ENCODE peak calls at places on chromosomes 6 and 20, in ten cellular contexts. One of them, this sample, is unnamed.

GRCh38 chr6:68638225-68638900 is 3.3 kb downstream of the ADGRB3 start:
- DNase-seq in lower lobe of right lung: no peak
- DNase-seq in coronary artery: no peak
- DNase-seq in progenitor cell of endocrine pancreas: no peak
- DNase-seq in fibroblast of mammary gland: peak; percentile 54
- DNase-seq in fibroblast of lung: peak; percentile 27
- DNase-seq in HFFc6: no peak
- DNase-seq in GM20000: peak; percentile 57
- DNase-seq in astrocyte of the cerebellum: peak; percentile 49
- DNase-seq in foreskin fibroblast: peak; percentile 74
- DNase-seq in this sample: no peak

GRCh38 chr6:104789770-104790190 is 69.9 kb downstream of the HACE1 start:
- DNase-seq in progenitor cell of endocrine pancreas: no peak
- DNase-seq in coronary artery: no peak
- DNase-seq in fibroblast of mammary gland: peak; percentile 46
- DNase-seq in lower lobe of right lung: no peak
- DNase-seq in fibroblast of lung: peak; percentile 78
- DNase-seq in astrocyte of the cerebellum: peak; percentile 39
- DNase-seq in foreskin fibroblast: peak; percentile 60
- DNase-seq in GM20000: peak; percentile 19
- DNase-seq in HFFc6: peak; percentile 45
- DNase-seq in this sample: no peak

GRCh38 chr20:51340451-51340840 is 202.1 kb downstream of the NFATC2 start:
- DNase-seq in astrocyte of the cerebellum: no peak
- DNase-seq in HFFc6: no peak
- DNase-seq in foreskin fibroblast: no peak
- DNase-seq in fibroblast of mammary gland: no peak
- DNase-seq in GM20000: no peak
- DNase-seq in lower lobe of right lung: no peak
- DNase-seq in coronary artery: no peak
- DNase-seq in fibroblast of lung: no peak
- DNase-seq in progenitor cell of endocrine pancreas: no peak
- DNase-seq in this sample: no peak

GRCh38 chr6:53828971-53829697 is 34.3 kb downstream of the LRRC1 start:
- DNase-seq in GM20000: no peak
- DNase-seq in coronary artery: no peak
- DNase-seq in astrocyte of the cerebellum: no peak
- DNase-seq in fibroblast of mammary gland: no peak
- DNase-seq in progenitor cell of endocrine pancreas: no peak
- DNase-seq in HFFc6: no peak
- DNase-seq in lower lobe of right lung: no peak
- DNase-seq in foreskin fibroblast: no peak
- DNase-seq in fibroblast of lung: no peak
- DNase-seq in this sample: no peak

GRCh38 chr20:2652724-2653510 is 485 bp downstream of the NOP56 start:
- DNase-seq in coronary artery: no peak
- DNase-seq in fibroblast of lung: no peak
- DNase-seq in foreskin fibroblast: peak; percentile 51
- DNase-seq in GM20000: peak; percentile 65
- DNase-seq in lower lobe of right lung: peak; percentile 80
- DNase-seq in astrocyte of the cerebellum: no peak
- DNase-seq in progenitor cell of endocrine pancreas: peak; percentile 23
- DNase-seq in fibroblast of mammary gland: no peak
- DNase-seq in HFFc6: no peak
- DNase-seq in this sample: no peak

GRCh38 chr20:9756660-9757059 is 82.2 kb downstream of the PAK5 start:
- DNase-seq in astrocyte of the cerebellum: no peak
- DNase-seq in fibroblast of lung: no peak
- DNase-seq in progenitor cell of endocrine pancreas: no peak
- DNase-seq in lower lobe of right lung: no peak
- DNase-seq in coronary artery: no peak
- DNase-seq in HFFc6: no peak
- DNase-seq in GM20000: no peak
- DNase-seq in fibroblast of mammary gland: no peak
- DNase-seq in foreskin fibroblast: no peak
- DNase-seq in this sample: no peak

GRCh38 chr6:149179431-149179830 is 138.1 kb upstream of the TAB2 start:
- DNase-seq in fibroblast of lung: no peak
- DNase-seq in coronary artery: no peak
- DNase-seq in lower lobe of right lung: no peak
- DNase-seq in GM20000: no peak
- DNase-seq in astrocyte of the cerebellum: no peak
- DNase-seq in HFFc6: no peak
- DNase-seq in fibroblast of mammary gland: no peak
- DNase-seq in progenitor cell of endocrine pancreas: no peak
- DNase-seq in foreskin fibroblast: no peak
- DNase-seq in this sample: no peak

GRCh38 chr6:164927288-164928040 is 381.9 kb downstream of the C6orf118 start:
- DNase-seq in fibroblast of mammary gland: peak; percentile 46
- DNase-seq in coronary artery: no peak
- DNase-seq in HFFc6: peak; percentile 29
- DNase-seq in GM20000: peak; percentile 70
- DNase-seq in astrocyte of the cerebellum: peak; percentile 43
- DNase-seq in fibroblast of lung: peak; percentile 41
- DNase-seq in lower lobe of right lung: peak; percentile 60
- DNase-seq in foreskin fibroblast: peak; percentile 76
- DNase-seq in progenitor cell of endocrine pancreas: peak; percentile 62
- DNase-seq in this sample: peak; percentile 67

GRCh38 chr20:57792386-57793095 is 82.7 kb upstream of the PMEPA1 start:
- DNase-seq in astrocyte of the cerebellum: no peak
- DNase-seq in fibroblast of mammary gland: no peak
- DNase-seq in progenitor cell of endocrine pancreas: no peak
- DNase-seq in GM20000: no peak
- DNase-seq in HFFc6: no peak
- DNase-seq in foreskin fibroblast: no peak
- DNase-seq in coronary artery: no peak
- DNase-seq in lower lobe of right lung: no peak
- DNase-seq in fibroblast of lung: peak; percentile 19
- DNase-seq in this sample: no peak

GRCh38 chr6:159074866-159075265 is 30.1 kb upstream of the TAGAP start:
- DNase-seq in fibroblast of lung: no peak
- DNase-seq in fibroblast of mammary gland: no peak
- DNase-seq in lower lobe of right lung: no peak
- DNase-seq in GM20000: no peak
- DNase-seq in coronary artery: no peak
- DNase-seq in progenitor cell of endocrine pancreas: no peak
- DNase-seq in foreskin fibroblast: no peak
- DNase-seq in astrocyte of the cerebellum: no peak
- DNase-seq in HFFc6: no peak
- DNase-seq in this sample: no peak

GRCh38 chr6:152343735-152344360 is 293.3 kb downstream of the SYNE1 start:
- DNase-seq in fibroblast of lung: no peak
- DNase-seq in fibroblast of mammary gland: no peak
- DNase-seq in progenitor cell of endocrine pancreas: no peak
- DNase-seq in GM20000: no peak
- DNase-seq in HFFc6: no peak
- DNase-seq in coronary artery: no peak
- DNase-seq in astrocyte of the cerebellum: no peak
- DNase-seq in lower lobe of right lung: no peak
- DNase-seq in foreskin fibroblast: no peak
- DNase-seq in this sample: peak; percentile 40

GRCh38 chr6:14280006-14280510 is 162.5 kb downstream of the CD83 start:
- DNase-seq in astrocyte of the cerebellum: no peak
- DNase-seq in fibroblast of lung: no peak
- DNase-seq in coronary artery: no peak
- DNase-seq in foreskin fibroblast: no peak
- DNase-seq in progenitor cell of endocrine pancreas: no peak
- DNase-seq in lower lobe of right lung: no peak
- DNase-seq in fibroblast of mammary gland: no peak
- DNase-seq in HFFc6: no peak
- DNase-seq in GM20000: no peak
- DNase-seq in this sample: no peak

GRCh38 chr6:149965191-149966020 is 1.7 kb downstream of the ULBP1 start:
- DNase-seq in astrocyte of the cerebellum: no peak
- DNase-seq in fibroblast of lung: no peak
- DNase-seq in foreskin fibroblast: peak; percentile 49
- DNase-seq in HFFc6: no peak
- DNase-seq in GM20000: peak; percentile 47
- DNase-seq in lower lobe of right lung: no peak
- DNase-seq in progenitor cell of endocrine pancreas: no peak
- DNase-seq in coronary artery: peak; percentile 72
- DNase-seq in fibroblast of mammary gland: peak; percentile 21
- DNase-seq in this sample: no peak

GRCh38 chr6:83467620-83468036 is 36.8 kb upstream of the ME1 start:
- DNase-seq in progenitor cell of endocrine pancreas: no peak
- DNase-seq in coronary artery: no peak
- DNase-seq in GM20000: no peak
- DNase-seq in foreskin fibroblast: no peak
- DNase-seq in lower lobe of right lung: peak; percentile 77
- DNase-seq in astrocyte of the cerebellum: no peak
- DNase-seq in HFFc6: no peak
- DNase-seq in fibroblast of lung: no peak
- DNase-seq in fibroblast of mammary gland: no peak
- DNase-seq in this sample: peak; percentile 51

GRCh38 chr6:38239719-38240451 is 399.8 kb downstream of the BTBD9 start:
- DNase-seq in astrocyte of the cerebellum: no peak
- DNase-seq in fibroblast of lung: peak; percentile 82
- DNase-seq in lower lobe of right lung: no peak
- DNase-seq in GM20000: no peak
- DNase-seq in progenitor cell of endocrine pancreas: no peak
- DNase-seq in coronary artery: no peak
- DNase-seq in fibroblast of mammary gland: peak; percentile 69
- DNase-seq in foreskin fibroblast: peak; percentile 79
- DNase-seq in HFFc6: peak; percentile 73
- DNase-seq in this sample: no peak

GRCh38 chr6:17015144-17015543 is 86.7 kb upstream of the STMND1 start:
- DNase-seq in coronary artery: no peak
- DNase-seq in astrocyte of the cerebellum: peak; percentile 84
- DNase-seq in lower lobe of right lung: no peak
- DNase-seq in fibroblast of lung: peak; percentile 96
- DNase-seq in fibroblast of mammary gland: peak; percentile 94
- DNase-seq in foreskin fibroblast: peak; percentile 50
- DNase-seq in HFFc6: peak; percentile 68
- DNase-seq in progenitor cell of endocrine pancreas: no peak
- DNase-seq in GM20000: peak; percentile 29
- DNase-seq in this sample: no peak

GRCh38 chr6:112010328-112010727 is 43.6 kb upstream of the CCN6 start:
- DNase-seq in foreskin fibroblast: no peak
- DNase-seq in coronary artery: no peak
- DNase-seq in fibroblast of mammary gland: no peak
- DNase-seq in GM20000: no peak
- DNase-seq in astrocyte of the cerebellum: no peak
- DNase-seq in fibroblast of lung: no peak
- DNase-seq in progenitor cell of endocrine pancreas: no peak
- DNase-seq in lower lobe of right lung: no peak
- DNase-seq in HFFc6: peak; percentile 9
- DNase-seq in this sample: no peak
- TF ChIP-seq CTCF in foreskin fibroblast: no peak
- TF ChIP-seq CTCF in coronary artery: no peak
- TF ChIP-seq CTCF in fibroblast of mammary gland: no peak
- TF ChIP-seq CTCF in GM20000: no peak
- TF ChIP-seq CTCF in astrocyte of the cerebellum: no peak
- TF ChIP-seq CTCF in fibroblast of lung: no peak
- TF ChIP-seq CTCF in progenitor cell of endocrine pancreas: no peak
- TF ChIP-seq CTCF in lower lobe of right lung: no peak
- TF ChIP-seq CTCF in HFFc6: peak; percentile 12
- TF ChIP-seq CTCF in this sample: no peak

GRCh38 chr6:1759877-1760276 is 150.2 kb downstream of the FOXC1 start:
- DNase-seq in fibroblast of mammary gland: no peak
- DNase-seq in progenitor cell of endocrine pancreas: no peak
- DNase-seq in fibroblast of lung: no peak
- DNase-seq in lower lobe of right lung: no peak
- DNase-seq in astrocyte of the cerebellum: no peak
- DNase-seq in coronary artery: no peak
- DNase-seq in HFFc6: no peak
- DNase-seq in GM20000: no peak
- DNase-seq in foreskin fibroblast: no peak
- DNase-seq in this sample: no peak
- TF ChIP-seq CTCF in fibroblast of mammary gland: no peak
- TF ChIP-seq CTCF in progenitor cell of endocrine pancreas: no peak
- TF ChIP-seq CTCF in fibroblast of lung: no peak
- TF ChIP-seq CTCF in lower lobe of right lung: no peak
- TF ChIP-seq CTCF in astrocyte of the cerebellum: no peak
- TF ChIP-seq CTCF in coronary artery: no peak
- TF ChIP-seq CTCF in HFFc6: no peak
- TF ChIP-seq CTCF in GM20000: no peak
- TF ChIP-seq CTCF in foreskin fibroblast: no peak
- TF ChIP-seq CTCF in this sample: no peak

GRCh38 chr20:1186367-1186991 is 1.7 kb upstream of the TMEM74B start:
- DNase-seq in astrocyte of the cerebellum: no peak
- DNase-seq in progenitor cell of endocrine pancreas: no peak
- DNase-seq in HFFc6: no peak
- DNase-seq in lower lobe of right lung: no peak
- DNase-seq in GM20000: no peak
- DNase-seq in fibroblast of mammary gland: no peak
- DNase-seq in fibroblast of lung: no peak
- DNase-seq in coronary artery: no peak
- DNase-seq in foreskin fibroblast: no peak
- DNase-seq in this sample: no peak
- TF ChIP-seq CTCF in astrocyte of the cerebellum: no peak
- TF ChIP-seq CTCF in progenitor cell of endocrine pancreas: no peak
- TF ChIP-seq CTCF in HFFc6: no peak
- TF ChIP-seq CTCF in lower lobe of right lung: no peak
- TF ChIP-seq CTCF in GM20000: no peak
- TF ChIP-seq CTCF in fibroblast of mammary gland: no peak
- TF ChIP-seq CTCF in fibroblast of lung: no peak
- TF ChIP-seq CTCF in coronary artery: no peak
- TF ChIP-seq CTCF in foreskin fibroblast: no peak
- TF ChIP-seq CTCF in this sample: no peak

GRCh38 chr6:71228461-71229041 is 60.1 kb upstream of the OGFRL1 start:
- DNase-seq in foreskin fibroblast: peak; percentile 10
- DNase-seq in fibroblast of lung: peak; percentile 50
- DNase-seq in HFFc6: peak; percentile 21
- DNase-seq in fibroblast of mammary gland: no peak
- DNase-seq in progenitor cell of endocrine pancreas: no peak
- DNase-seq in GM20000: no peak
- DNase-seq in coronary artery: no peak
- DNase-seq in astrocyte of the cerebellum: no peak
- DNase-seq in lower lobe of right lung: no peak
- DNase-seq in this sample: no peak

GRCh38 chr6:71224011-71224410 is 64.6 kb upstream of the OGFRL1 start:
- DNase-seq in foreskin fibroblast: no peak
- DNase-seq in fibroblast of mammary gland: peak; percentile 8
- DNase-seq in lower lobe of right lung: no peak
- DNase-seq in astrocyte of the cerebellum: no peak
- DNase-seq in progenitor cell of endocrine pancreas: no peak
- DNase-seq in HFFc6: no peak
- DNase-seq in coronary artery: no peak
- DNase-seq in GM20000: no peak
- DNase-seq in fibroblast of lung: peak; percentile 9
- DNase-seq in this sample: no peak

GRCh38 chr6:71226151-71226550 is 62.5 kb upstream of the OGFRL1 start:
- DNase-seq in GM20000: no peak
- DNase-seq in coronary artery: no peak
- DNase-seq in astrocyte of the cerebellum: no peak
- DNase-seq in fibroblast of mammary gland: no peak
- DNase-seq in progenitor cell of endocrine pancreas: no peak
- DNase-seq in foreskin fibroblast: no peak
- DNase-seq in fibroblast of lung: no peak
- DNase-seq in lower lobe of right lung: no peak
- DNase-seq in HFFc6: no peak
- DNase-seq in this sample: no peak

DNA sequence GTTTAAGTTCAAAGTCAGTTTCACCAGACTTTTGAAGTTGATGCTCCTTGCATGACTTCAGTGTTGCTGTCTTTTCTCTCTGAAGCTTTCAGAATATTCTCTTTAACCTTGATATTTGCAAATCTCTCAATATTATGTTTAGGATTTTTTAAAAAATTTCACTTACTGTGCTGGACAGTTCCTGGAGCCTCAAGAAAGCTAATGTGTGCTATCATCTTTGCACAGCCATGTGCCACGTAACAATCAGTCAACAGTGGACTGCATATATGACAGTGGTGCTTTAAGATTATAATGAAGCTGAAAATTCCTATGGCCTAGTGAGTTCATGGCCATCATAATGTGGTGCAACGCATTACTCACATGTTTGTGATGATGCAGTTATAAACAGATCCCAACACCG is 59.1 kb upstream of the OGFRL1 start:
- DNase-seq in progenitor cell of endocrine pancreas: no peak
- DNase-seq in fibroblast of lung: no peak
- DNase-seq in HFFc6: no peak
- DNase-seq in lower lobe of right lung: no peak
- DNase-seq in coronary artery: no peak
- DNase-seq in astrocyte of the cerebellum: no peak
- DNase-seq in GM20000: no peak
- DNase-seq in fibroblast of mammary gland: no peak
- DNase-seq in foreskin fibroblast: no peak
- DNase-seq in this sample: no peak
- TF ChIP-seq CTCF in progenitor cell of endocrine pancreas: no peak
- TF ChIP-seq CTCF in fibroblast of lung: no peak
- TF ChIP-seq CTCF in HFFc6: no peak
- TF ChIP-seq CTCF in lower lobe of right lung: no peak
- TF ChIP-seq CTCF in coronary artery: no peak
- TF ChIP-seq CTCF in astrocyte of the cerebellum: no peak
- TF ChIP-seq CTCF in GM20000: no peak
- TF ChIP-seq CTCF in fibroblast of mammary gland: no peak
- TF ChIP-seq CTCF in foreskin fibroblast: no peak
- TF ChIP-seq CTCF in this sample: no peak